ENCODE peak calls at places on chromosomes 11 and 22, in ten cellular contexts. A is upper lobe of left lung, Y is SK-N-MC, K is HL-60, C is prostate gland, B is sigmoid colon, M is SK-N-SH, Q is GM23338, J is vagina, L is breast epithelium. H is an unnamed sample.

GRCh38 chr22:23525510-23525909 is 54.6 kb downstream of the IGLL1 start:
- DNase-seq in A (no peak), Y (no peak), K (no peak), C (no peak), B (no peak), M (no peak), Q (no peak), J (no peak), L (no peak), H (no peak)

GRCh38 chr22:38402204-38402603 is 52.8 kb downstream of the KCNJ4 start:
- DNase-seq in A (no peak), Y (no peak), K (no peak), C (no peak), B (no peak), M (no peak), Q (no peak), J (no peak), L (no peak), H (no peak)

GRCh38 chr11:96054870-96055705 is 131.2 kb upstream of the MTMR2 start:
- DNase-seq in A (no peak), Y (no peak), K (no peak), C (no peak), B (no peak), M (peak), Q (peak), J (no peak), L (no peak), H (no peak)

GRCh38 chr11:79415411-79415810 is 25.4 kb downstream of the TENM4 start:
- DNase-seq in A (no peak), Y (no peak), K (no peak), C (no peak), B (no peak), M (no peak), Q (no peak), J (no peak), L (no peak), H (no peak)

GRCh38 chr22:36068776-36069344 is 40.2 kb upstream of the RBFOX2 start:
- DNase-seq in A (no peak), Y (no peak), K (no peak), C (no peak), B (no peak), M (no peak), Q (no peak), J (no peak), L (no peak), H (no peak)

GRCh38 chr11:119683783-119684182 is 45.2 kb downstream of the NECTIN1 start:
- DNase-seq in A (no peak), Y (no peak), K (no peak), C (peak), B (no peak), M (no peak), Q (no peak), J (no peak), L (peak), H (no peak)

GRCh38 chr22:36912694-36913430 is 566 bp upstream of the CSF2RB start:
- DNase-seq in A (no peak), Y (no peak), K (no peak), C (no peak), B (peak), M (no peak), Q (no peak), J (no peak), L (no peak), H (no peak)

GRCh38 chr11:33920838-33921613 is 29.1 kb upstream of the LMO2 start:
- DNase-seq in A (no peak), Y (peak), K (no peak), C (no peak), B (no peak), M (no peak), Q (no peak), J (no peak), L (no peak), H (no peak)

GRCh38 chr11:74330065-74330858 is 18.8 kb upstream of the P4HA3 start:
- DNase-seq in A (no peak), Y (no peak), K (no peak), C (no peak), B (no peak), M (no peak), Q (no peak), J (no peak), L (no peak), H (no peak)

GRCh38 chr11:63869171-63869591 is 30.3 kb downstream of the MARK2 start:
- DNase-seq in A (peak), Y (no peak), K (no peak), C (peak), B (no peak), M (no peak), Q (no peak), J (no peak), L (no peak), H (peak)

GRCh38 chr11:23856654-23857053 is 640.2 kb upstream of the LUZP2 start:
- DNase-seq in A (no peak), Y (no peak), K (no peak), C (no peak), B (no peak), M (no peak), Q (no peak), J (no peak), L (no peak), H (no peak)

GRCh38 chr11:69150175-69150574 is 5.6 kb upstream of the SMIM38 start:
- DNase-seq in A (no peak), Y (no peak), K (no peak), C (no peak), B (no peak), M (no peak), Q (no peak), J (no peak), L (no peak), H (no peak)

GRCh38 chr11:76077575-76078150 is 128.6 kb downstream of the WNT11 start:
- DNase-seq in A (no peak), Y (no peak), K (no peak), C (no peak), B (no peak), M (no peak), Q (no peak), J (no peak), L (no peak), H (no peak)

GRCh38 chr11:22510741-22511140 is 114.9 kb downstream of the FANCF start:
- DNase-seq in A (no peak), Y (no peak), K (no peak), C (no peak), B (no peak), M (no peak), Q (no peak), J (no peak), L (no peak), H (no peak)

GRCh38 chr11:93396356-93396755 is 65.8 kb downstream of the DEUP1 start:
- DNase-seq in A (no peak), Y (peak), K (no peak), C (no peak), B (no peak), M (no peak), Q (peak), J (no peak), L (no peak), H (no peak)

GRCh38 chr11:122746050-122746478 is 90.5 kb downstream of the UBASH3B start:
- DNase-seq in A (peak), Y (no peak), K (peak), C (no peak), B (no peak), M (no peak), Q (no peak), J (no peak), L (no peak), H (peak)

GRCh38 chr11:2758751-2759150 is 59.0 kb upstream of the KCNQ1OT1 start:
- DNase-seq in A (peak), Y (no peak), K (no peak), C (no peak), B (no peak), M (no peak), Q (no peak), J (no peak), L (peak), H (peak)

GRCh38 chr11:70621241-70621640 is 222.9 kb downstream of the CTTN start:
- DNase-seq in A (no peak), Y (no peak), K (no peak), C (no peak), B (no peak), M (no peak), Q (no peak), J (no peak), L (no peak), H (no peak)

GRCh38 chr11:12994476-12994875 is 14.6 kb upstream of the RASSF10 start:
- DNase-seq in A (no peak), Y (no peak), K (no peak), C (no peak), B (no peak), M (no peak), Q (no peak), J (no peak), L (no peak), H (no peak)

GRCh38 chr22:39546889-39547586 is 14.5 kb upstream of the RPS19BP1 start:
- DNase-seq in A (no peak), Y (no peak), K (no peak), C (no peak), B (no peak), M (no peak), Q (no peak), J (no peak), L (no peak), H (no peak)

GRCh38 chr11:67379061-67380058 is 6.0 kb upstream of the CLCF1 start:
- DNase-seq in A (no peak), Y (no peak), K (no peak), C (no peak), B (no peak), M (no peak), Q (no peak), J (no peak), L (no peak), H (no peak)

GRCh38 chr22:40572976-40573375 is 63.5 kb downstream of the MRTFA start:
- DNase-seq in A (no peak), Y (no peak), K (no peak), C (no peak), B (no peak), M (no peak), Q (no peak), J (no peak), L (no peak), H (no peak)

GRCh38 chr11:55697817-55698216 is 35.8 kb downstream of the OR4C6 start:
- DNase-seq in A (no peak), Y (no peak), K (no peak), C (no peak), B (no peak), M (no peak), Q (no peak), J (no peak), L (no peak), H (no peak)

GRCh38 chr22:36405671-36406070 is 17.9 kb upstream of the MYH9 start:
- DNase-seq in A (peak), Y (no peak), K (peak), C (no peak), B (no peak), M (no peak), Q (no peak), J (no peak), L (no peak), H (peak)

GRCh38 chr11:19701421-19701820 is 11.2 kb upstream of the NAV2 start:
- DNase-seq in A (no peak), Y (no peak), K (no peak), C (no peak), B (no peak), M (no peak), Q (no peak), J (no peak), L (no peak), H (no peak)

GRCh38 chr11:22478169-22478568 is 140.0 kb downstream of the SLC17A6 start:
- DNase-seq in A (no peak), Y (no peak), K (no peak), C (no peak), B (no peak), M (no peak), Q (no peak), J (no peak), L (no peak), H (no peak)

DNA sequence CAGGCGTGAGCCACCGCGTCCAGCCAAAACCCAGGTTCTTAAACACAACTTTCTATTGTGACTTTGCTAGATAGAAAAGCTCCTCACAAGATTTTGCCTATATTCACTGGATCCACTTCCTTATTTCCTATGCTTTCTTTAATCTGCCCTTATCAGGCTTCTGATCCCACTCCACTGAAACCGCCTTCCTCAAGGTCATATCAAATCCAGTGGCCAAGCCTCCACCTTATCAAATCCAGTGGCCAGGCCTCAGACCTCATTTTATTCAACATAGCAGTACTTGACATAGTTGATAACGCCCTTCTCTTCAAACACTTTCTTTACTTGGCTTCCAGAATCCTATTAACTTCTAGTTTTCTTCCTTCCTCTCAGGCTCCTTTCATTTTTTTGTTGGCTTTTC is 29.5 kb downstream of the DIXDC1 start:
- DNase-seq in A (no peak), Y (no peak), K (no peak), C (no peak), B (no peak), M (no peak), Q (no peak), J (no peak), L (no peak), H (no peak)
- TF ChIP-seq POLR2AphosphoS5 in A (no peak), Y (no peak), K (no peak), C (no peak), B (no peak), M (no peak), Q (no peak), J (no peak), L (no peak), H (no peak)

GRCh38 chr22:17842386-17842785 is 68.1 kb upstream of the BID start:
- DNase-seq in A (no peak), Y (no peak), K (peak), C (no peak), B (peak), M (no peak), Q (no peak), J (no peak), L (no peak), H (peak)
- TF ChIP-seq POLR2AphosphoS5 in A (no peak), Y (no peak), K (peak), C (no peak), B (no peak), M (no peak), Q (no peak), J (no peak), L (no peak), H (no peak)

GRCh38 chr22:50600967-50601668 is 525 bp downstream of the MAPK8IP2 start:
- DNase-seq in A (no peak), Y (no peak), K (no peak), C (no peak), B (no peak), M (peak), Q (no peak), J (no peak), L (no peak), H (no peak)

GRCh38 chr22:50601669-50602337 is 1.2 kb downstream of the MAPK8IP2 start:
- DNase-seq in A (no peak), Y (no peak), K (no peak), C (no peak), B (peak), M (peak), Q (no peak), J (no peak), L (no peak), H (no peak)

GRCh38 chr22:50602338-50602700 is 1.7 kb downstream of the MAPK8IP2 start:
- DNase-seq in A (no peak), Y (no peak), K (no peak), C (no peak), B (no peak), M (no peak), Q (no peak), J (no peak), L (no peak), H (no peak)

GRCh38 chr22:50600541-50600940 is at the start of gene MAPK8IP2:
- DNase-seq in A (no peak), Y (no peak), K (no peak), C (no peak), B (no peak), M (peak), Q (no peak), J (no peak), L (no peak), H (no peak)

GRCh38 chr22:50599816-50600454 is 658 bp upstream of the MAPK8IP2 start:
- DNase-seq in A (peak), Y (no peak), K (no peak), C (no peak), B (peak), M (peak), Q (peak), J (no peak), L (peak), H (peak)
- TF ChIP-seq POLR2AphosphoS5 in A (no peak), Y (no peak), K (no peak), C (no peak), B (no peak), M (no peak), Q (no peak), J (no peak), L (no peak), H (no peak)

GRCh38 chr22:19448739-19449421 is 1.4 kb upstream of the C22orf39 start:
- DNase-seq in A (peak), Y (no peak), K (no peak), C (no peak), B (no peak), M (no peak), Q (no peak), J (no peak), L (no peak), H (no peak)

GRCh38 chr22:19448076-19448607 is 631 bp upstream of the C22orf39 start:
- DNase-seq in A (peak), Y (no peak), K (no peak), C (peak), B (peak), M (peak), Q (peak), J (no peak), L (no peak), H (peak)

GRCh38 chr22:19446603-19447387 is 716 bp downstream of the C22orf39 start:
- DNase-seq in A (peak), Y (no peak), K (no peak), C (no peak), B (no peak), M (no peak), Q (peak), J (no peak), L (no peak), H (peak)

GRCh38 chr22:19449422-19449767 is 1.9 kb upstream of the C22orf39 start:
- DNase-seq in A (no peak), Y (no peak), K (no peak), C (no peak), B (no peak), M (no peak), Q (no peak), J (no peak), L (no peak), H (no peak)

DNA sequence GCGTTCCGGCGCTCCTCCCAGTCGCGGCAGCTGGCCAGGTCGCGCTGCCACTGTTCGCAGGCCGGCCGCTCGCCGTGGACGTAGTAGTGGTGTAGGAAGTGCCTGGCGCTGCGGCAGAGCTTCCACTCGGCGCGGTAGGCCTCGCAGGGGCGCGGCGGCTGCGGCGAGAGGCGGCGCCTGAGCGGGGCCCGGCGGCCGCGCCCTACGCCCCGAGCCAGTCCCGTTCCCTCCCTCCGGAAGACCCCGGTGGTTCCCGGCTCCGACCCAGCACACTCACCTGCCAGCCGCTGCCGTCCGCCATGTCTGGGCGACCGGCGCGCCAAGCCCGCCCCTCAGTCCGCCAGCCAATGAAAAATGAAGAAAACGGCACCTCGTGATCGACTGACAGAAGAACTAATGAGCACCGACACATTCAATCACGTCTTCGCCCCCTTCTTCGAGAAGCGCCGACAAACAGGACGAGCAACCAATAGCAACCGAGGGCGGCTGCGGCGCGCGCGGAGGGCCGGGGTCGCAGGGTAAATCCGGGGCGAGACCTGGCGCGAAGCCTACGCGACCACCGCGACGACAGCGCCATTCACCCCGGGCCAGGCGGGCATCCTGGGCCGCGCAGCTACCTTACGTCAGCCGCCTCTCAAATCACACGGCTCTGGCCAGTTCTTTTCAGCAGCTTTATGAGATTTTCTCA is at the start of gene C22orf39:
- DNase-seq in A (peak), Y (peak), K (peak), C (peak), B (peak), M (peak), Q (peak), J (no peak), L (peak), H (peak)
- TF ChIP-seq POLR2AphosphoS5 in A (peak), Y (peak), K (peak), C (peak), B (peak), M (peak), Q (peak), J (peak), L (peak), H (peak)

DNA sequence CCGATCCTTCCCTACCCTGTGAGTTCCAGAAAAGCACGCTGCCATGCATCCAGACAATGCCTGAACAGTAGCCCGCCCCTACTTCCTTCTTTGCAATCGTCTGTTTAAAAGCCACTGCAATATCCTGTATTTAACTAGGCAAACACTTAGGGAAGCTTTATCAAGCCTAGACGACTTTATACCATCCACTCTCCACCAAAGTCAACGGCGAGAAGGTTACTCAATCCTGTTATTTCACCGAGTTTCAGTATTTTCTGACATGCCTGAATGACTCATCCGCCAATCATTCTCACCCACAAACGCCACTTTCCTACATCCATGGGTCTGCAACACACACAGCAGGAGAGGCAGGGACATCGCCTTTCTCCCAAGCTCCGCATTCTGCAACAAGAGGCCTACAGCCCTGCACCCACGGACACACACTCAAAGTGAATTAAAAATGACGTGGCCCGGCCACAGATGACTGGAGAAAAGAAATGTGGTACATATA is 9.3 kb downstream of the CELSR1 start:
- DNase-seq in A (peak), Y (no peak), K (peak), C (peak), B (no peak), M (no peak), Q (no peak), J (no peak), L (no peak), H (no peak)
- TF ChIP-seq POLR2AphosphoS5 in A (peak), Y (no peak), K (peak), C (no peak), B (no peak), M (no peak), Q (no peak), J (no peak), L (no peak), H (no peak)

GRCh38 chr11:130358398-130358797 is 43.7 kb upstream of the ZBTB44 start:
- DNase-seq in A (no peak), Y (no peak), K (no peak), C (no peak), B (no peak), M (no peak), Q (no peak), J (no peak), L (no peak), H (no peak)
- TF ChIP-seq POLR2AphosphoS5 in A (no peak), Y (no peak), K (no peak), C (no peak), B (no peak), M (no peak), Q (no peak), J (no peak), L (no peak), H (no peak)

GRCh38 chr11:65539401-65540289 is 14.8 kb downstream of the SCYL1 start:
- DNase-seq in A (peak), Y (no peak), K (no peak), C (peak), B (peak), M (peak), Q (peak), J (no peak), L (peak), H (peak)
- TF ChIP-seq POLR2AphosphoS5 in A (no peak), Y (no peak), K (no peak), C (no peak), B (no peak), M (no peak), Q (peak), J (no peak), L (no peak), H (no peak)

H was measured in transverse colon.